ENCODE peak calls at places on chromosomes 1 and 21, in five cellular contexts. P, N, I, R and G are unnamed samples.
A peak's percentile ranks its signal among the peaks of the same experiment; 100 is the strongest.

GRCh38 chr1:1683104-1683905 is 9.3 kb downstream of the SLC35E2B start:
- DNase-seq in R (no peak), I (peak; percentile 53), N (peak; percentile 67), P (no peak), G (no peak)

GRCh38 chr1:179996099-179996498 is 41.5 kb downstream of the CEP350 start:
- DNase-seq in N (no peak), P (no peak), I (no peak), R (no peak), G (no peak)

GRCh38 chr1:41073971-41074370 is 52.4 kb upstream of the SLFNL1 start:
- DNase-seq in N (no peak), R (peak; percentile 72), P (no peak), I (no peak), G (no peak)

GRCh38 chr1:204544321-204544720 is 28.1 kb downstream of the MDM4 start:
- DNase-seq in N (no peak), R (peak; percentile 75), I (no peak), P (no peak), G (no peak)

GRCh38 chr1:233916706-233917105 is 12.2 kb downstream of the SLC35F3 start:
- DNase-seq in I (no peak), R (peak; percentile 69), N (no peak), P (no peak), G (no peak)

GRCh38 chr21:35643176-35643575 is 417.1 kb downstream of the SETD4 start:
- DNase-seq in R (peak; percentile 68), N (no peak), I (no peak), P (no peak), G (no peak)

GRCh38 chr1:238409191-238409846 is 518.6 kb upstream of the ZP4 start:
- DNase-seq in R (peak; percentile 90), N (no peak), P (no peak), I (no peak), G (no peak)

GRCh38 chr21:44497641-44498243 is 42.3 kb downstream of the KRTAP10-1 start:
- DNase-seq in R (no peak), N (peak; percentile 45), I (no peak), P (peak; percentile 61), G (no peak)

GRCh38 chr1:29639156-29639736 is 402.9 kb downstream of the PTPRU start:
- DNase-seq in I (no peak), R (peak; percentile 74), P (no peak), N (no peak), G (peak; percentile 27)

GRCh38 chr1:35359995-35360394 is 91.5 kb downstream of the ZMYM4 start:
- DNase-seq in P (no peak), N (no peak), R (no peak), I (no peak), G (no peak)

GRCh38 chr1:2347409-2347785 is 44.0 kb downstream of the MORN1 start:
- DNase-seq in I (peak; percentile 46), N (no peak), P (peak; percentile 4), R (no peak), G (no peak)

GRCh38 chr1:95233737-95234493 is at the start of gene RWDD3:
- DNase-seq in I (peak; percentile 99), R (peak; percentile 89), N (peak; percentile 92), P (peak; percentile 94), G (peak; percentile 91)

GRCh38 chr1:7223334-7224080 is 438.3 kb downstream of the CAMTA1 start:
- DNase-seq in P (no peak), N (no peak), R (peak; percentile 54), I (no peak), G (no peak)

GRCh38 chr1:82486969-82487368 is 686.2 kb downstream of the ADGRL2 start:
- DNase-seq in P (no peak), N (no peak), I (no peak), R (peak; percentile 38), G (no peak)

GRCh38 chr1:43708006-43708412 is 673 bp downstream of the ST3GAL3 start:
- DNase-seq in I (no peak), R (no peak), P (no peak), N (no peak), G (no peak)

GRCh38 chr1:145708063-145708462 is 895 bp upstream of the PDZK1 start:
- DNase-seq in N (peak; percentile 96), R (peak; percentile 43), P (no peak), I (no peak), G (no peak)
- H3K4me3 ChIP-seq in N (no peak overlapping the region), R (no peak overlapping the region), P (no peak overlapping the region), I (no peak overlapping the region), G (no peak overlapping the region)

GRCh38 chr1:160168016-160168415 is 16.6 kb downstream of the ATP1A4 start:
- DNase-seq in R (no peak), I (no peak), P (no peak), N (no peak), G (no peak)

GRCh38 chr1:160166459-160166858 is 15.1 kb downstream of the ATP1A4 start:
- DNase-seq in I (no peak), P (no peak), N (no peak), R (no peak), G (no peak)

GRCh38 chr1:160168609-160169369 is 17.4 kb downstream of the ATP1A4 start:
- DNase-seq in R (no peak), N (no peak), P (no peak), I (no peak), G (no peak)

GRCh38 chr1:160167056-160167455 is 15.7 kb downstream of the ATP1A4 start:
- DNase-seq in I (no peak), N (no peak), R (no peak), P (no peak), G (no peak)

GRCh38 chr1:160167580-160167979 is 16.2 kb downstream of the ATP1A4 start:
- DNase-seq in N (no peak), R (no peak), I (no peak), P (no peak), G (no peak)
- TF ChIP-seq CTCF in N (peak; percentile 39), R (no peak), I (no peak), P (no peak), G (no peak)

GRCh38 chr1:152725261-152725660 is 17.3 kb downstream of the LCE4A start:
- DNase-seq in R (peak; percentile 19), I (no peak), P (no peak), N (no peak), G (no peak)

DNA sequence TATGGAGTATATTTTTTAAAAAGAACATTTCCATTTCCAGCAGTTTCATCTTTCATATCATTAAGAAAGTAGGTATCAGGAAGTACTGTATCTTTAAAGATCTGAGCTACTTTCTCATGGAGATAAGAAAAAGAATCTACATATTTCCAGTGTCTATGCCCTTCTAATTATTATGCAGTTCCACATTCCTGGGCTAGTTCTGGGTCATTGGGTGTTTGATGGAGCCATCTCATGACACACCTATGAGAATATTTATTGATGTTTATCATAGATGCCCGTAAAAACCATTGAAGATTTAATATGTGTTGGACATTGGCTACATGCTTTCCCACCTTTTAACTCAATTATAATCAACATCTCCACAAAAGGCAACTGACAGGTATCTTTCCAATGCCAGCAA is 21.0 kb downstream of the LCE4A start:
- DNase-seq in R (no peak), N (no peak), I (no peak), P (no peak), G (no peak)
- H3K9me3 ChIP-seq in R (no peaks in the 10 kb centered on the region), N (peaks cover 2% of the 10 kb centered on the region), I (no peaks in the 10 kb centered on the region), P (no peaks in the 10 kb centered on the region), G (no peaks in the 10 kb centered on the region)

GRCh38 chr1:93567255-93567918 is 114.2 kb downstream of the BCAR3 start:
- DNase-seq in N (no peak), P (no peak), R (peak; percentile 77), I (no peak), G (no peak)

GRCh38 chr1:93571623-93572310 is 109.9 kb downstream of the BCAR3 start:
- DNase-seq in R (no peak), N (no peak), P (no peak), I (no peak), G (no peak)

GRCh38 chr1:93569479-93569878 is 112.2 kb downstream of the BCAR3 start:
- DNase-seq in N (no peak), I (no peak), P (no peak), R (no peak), G (no peak)

GRCh38 chr1:93565496-93566221 is 116.0 kb downstream of the BCAR3 start:
- DNase-seq in P (no peak), I (no peak), R (no peak), N (no peak), G (no peak)

DNA sequence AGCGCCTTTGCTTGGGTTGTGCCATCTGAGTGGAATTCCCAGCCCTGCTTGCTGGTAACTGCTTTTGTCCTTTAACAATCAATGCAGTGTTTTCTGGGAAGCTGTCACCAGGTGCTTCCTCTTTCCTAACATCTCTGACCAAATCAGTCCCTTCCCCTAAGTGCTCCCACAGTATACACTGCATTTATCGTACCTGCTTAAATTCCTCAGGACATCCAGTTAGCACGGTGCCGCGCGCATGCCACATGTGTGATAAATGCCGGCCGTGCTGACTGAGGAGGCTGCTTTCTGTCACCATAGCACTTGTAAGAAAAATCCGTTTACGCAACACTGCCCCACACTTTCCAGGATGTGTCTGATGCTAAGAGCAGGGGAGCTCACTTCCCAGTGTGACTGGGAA is 115.4 kb downstream of the BCAR3 start:
- DNase-seq in I (no peak), R (no peak), N (no peak), P (no peak), G (no peak)
- H3K4me3 ChIP-seq in I (no peak overlapping the region), R (no peak overlapping the region), N (no peak overlapping the region), P (no peak overlapping the region), G (no peak overlapping the region)